ENCODE peak calls at places on chromosome 4, in seven cellular contexts. H is fibroblast of lung, Z is right cardiac atrium, E is caudate nucleus, I is neural progenitor cell, O is endothelial cell of umbilical vein, L is testis. C is an unnamed sample.

GRCh38 chr4:80492761-80493160 is 157.2 kb downstream of the CFAP299 start:
- DNase-seq in L (no peak), Z (no peak), I (no peak), E (no peak), H (no peak), O (no peak), C (no peak)

GRCh38 chr4:139890810-139891209 is 225.2 kb downstream of the MGST2 start:
- DNase-seq in O (peak), Z (no peak), H (peak), I (no peak), E (no peak), L (no peak), C (no peak)

GRCh38 chr4:73740353-73740778 is at the start of gene CXCL8:
- DNase-seq in I (no peak), H (peak), E (no peak), Z (peak), O (peak), L (peak), C (no peak)

GRCh38 chr4:149765630-149766029 is 50.0 kb downstream of the IQCM start:
- DNase-seq in O (no peak), H (peak), Z (no peak), L (no peak), I (no peak), E (no peak), C (no peak)

GRCh38 chr4:93719552-93719951 is 109.0 kb upstream of the ATOH1 start:
- DNase-seq in E (no peak), O (no peak), Z (no peak), L (no peak), H (no peak), I (no peak), C (no peak)

GRCh38 chr4:24765331-24765990 is 29.9 kb upstream of the SOD3 start:
- DNase-seq in E (no peak), L (no peak), O (no peak), Z (no peak), H (peak), I (no peak), C (no peak)

GRCh38 chr4:152257601-152258066 is 278.3 kb downstream of the FBXW7 start:
- DNase-seq in L (no peak), O (peak), Z (no peak), H (peak), E (no peak), I (peak), C (no peak)

GRCh38 chr4:104486702-104487101 is 8.0 kb downstream of the CXXC4 start:
- DNase-seq in O (no peak), I (no peak), L (no peak), Z (no peak), H (no peak), E (no peak), C (no peak)

GRCh38 chr4:186584912-186585311 is 29.5 kb upstream of the MTNR1A start:
- DNase-seq in H (no peak), E (no peak), I (no peak), O (no peak), L (no peak), Z (no peak), C (no peak)

GRCh38 chr4:118325443-118325842 is 27.4 kb downstream of the PRSS12 start:
- DNase-seq in E (no peak), O (no peak), Z (no peak), L (no peak), I (no peak), H (no peak), C (no peak)

GRCh38 chr4:125956281-125956680 is 641.5 kb downstream of the FAT4 start:
- DNase-seq in H (no peak), L (no peak), E (no peak), Z (no peak), I (no peak), O (no peak), C (no peak)

GRCh38 chr4:1410491-1411325 is 4.5 kb upstream of the NKX1-1 start:
- DNase-seq in L (peak), O (peak), H (peak), Z (peak), I (peak), E (no peak), C (peak)

GRCh38 chr4:44861756-44862155 is 135.4 kb upstream of the GNPDA2 start:
- DNase-seq in O (no peak), L (no peak), Z (no peak), E (no peak), H (no peak), I (no peak), C (no peak)

GRCh38 chr4:150280081-150280950 is 202.1 kb downstream of the DCLK2 start:
- DNase-seq in E (no peak), Z (no peak), L (no peak), O (peak), I (peak), H (peak), C (peak)

GRCh38 chr4:81607947-81608346 is 136.2 kb upstream of the RASGEF1B start:
- DNase-seq in O (no peak), Z (no peak), I (no peak), E (no peak), L (no peak), H (no peak), C (no peak)

GRCh38 chr4:47643845-47644244 is 158.8 kb downstream of the ATP10D start:
- DNase-seq in O (no peak), L (no peak), E (no peak), H (no peak), I (no peak), Z (no peak), C (no peak)

GRCh38 chr4:127304356-127304755 is 328.4 kb upstream of the INTU start:
- DNase-seq in H (peak), L (no peak), I (no peak), Z (no peak), O (no peak), E (no peak), C (no peak)

GRCh38 chr4:87103691-87104187 is 116.7 kb downstream of the KLHL8 start:
- DNase-seq in L (no peak), I (no peak), H (peak), O (peak), Z (no peak), E (no peak), C (no peak)

GRCh38 chr4:79255793-79256192 is 70.1 kb downstream of the NAA11 start:
- DNase-seq in I (peak), Z (no peak), L (peak), O (no peak), E (no peak), H (no peak), C (no peak)

GRCh38 chr4:2296621-2297601 is 35.0 kb upstream of the MXD4 start:
- DNase-seq in E (no peak), O (no peak), Z (no peak), L (no peak), I (no peak), H (no peak), C (peak)

GRCh38 chr4:146370841-146371240 is 150.9 kb downstream of the SLC10A7 start:
- DNase-seq in E (no peak), Z (no peak), L (no peak), O (peak), I (no peak), H (peak), C (no peak)
- H3K27ac ChIP-seq in E (no peak), Z (no peak), L (no peak), O (peak), I (no peak), H (no peak), C (no peak)

GRCh38 chr4:75907956-75908355 is 5.7 kb upstream of the PPEF2 start:
- DNase-seq in I (no peak), E (no peak), Z (no peak), O (no peak), L (no peak), H (no peak), C (no peak)

GRCh38 chr4:75912968-75913367 is 10.7 kb upstream of the PPEF2 start:
- DNase-seq in E (no peak), I (no peak), L (no peak), Z (no peak), O (no peak), H (no peak), C (no peak)

GRCh38 chr4:75904086-75904485 is 1.8 kb upstream of the PPEF2 start:
- DNase-seq in H (no peak), Z (no peak), L (no peak), E (no peak), O (no peak), I (no peak), C (no peak)

GRCh38 chr4:75908555-75908954 is 6.3 kb upstream of the PPEF2 start:
- DNase-seq in H (peak), Z (no peak), E (no peak), O (no peak), L (no peak), I (no peak), C (no peak)

DNA sequence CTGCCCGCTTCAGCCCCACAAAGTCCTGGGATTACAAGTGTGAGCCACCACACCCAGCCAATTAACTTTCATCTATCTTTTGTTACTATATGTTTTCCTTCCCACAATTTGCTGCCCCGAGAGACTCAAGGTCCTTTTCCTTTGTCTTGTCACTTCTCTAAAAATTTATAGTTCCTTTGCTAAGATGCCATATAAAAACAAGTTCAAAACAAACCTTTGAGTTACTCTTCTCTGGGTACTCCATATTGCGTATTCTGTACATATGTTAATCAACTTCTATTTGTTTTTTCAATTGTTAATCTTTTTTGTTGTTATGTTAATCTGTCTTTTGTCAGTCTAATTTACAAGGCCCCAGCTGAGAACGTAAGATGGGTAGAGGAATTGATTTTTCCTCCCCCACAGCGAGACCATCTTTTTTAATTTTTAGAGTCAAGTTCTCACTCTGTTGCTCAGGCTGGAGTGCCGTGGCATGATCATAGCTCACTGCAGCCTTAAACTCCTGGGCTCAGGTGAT is 7.1 kb upstream of the PPEF2 start:
- DNase-seq in I (no peak), H (no peak), L (no peak), Z (no peak), E (no peak), O (no peak), C (no peak)
- H3K27ac ChIP-seq in I (no peak), H (no peak), L (no peak), Z (no peak), E (no peak), O (no peak), C (no peak)

GRCh38 chr4:14917305-14917647 is 85.0 kb upstream of the CPEB2 start:
- DNase-seq in L (no peak), Z (no peak), E (no peak), O (peak), I (no peak), H (no peak), C (no peak)
- H3K27ac ChIP-seq in L (no peak), Z (peak), E (no peak), O (peak), I (no peak), H (no peak), C (no peak)

GRCh38 chr4:88793473-88793872 is 95.8 kb upstream of the NAP1L5 start:
- DNase-seq in E (no peak), O (no peak), L (no peak), I (no peak), Z (no peak), H (no peak), C (no peak)

GRCh38 chr4:88794087-88794486 is 96.5 kb upstream of the NAP1L5 start:
- DNase-seq in O (no peak), I (no peak), L (no peak), E (no peak), H (no peak), Z (no peak), C (no peak)

GRCh38 chr4:88792821-88793220 is 95.2 kb upstream of the NAP1L5 start:
- DNase-seq in H (peak), Z (no peak), I (no peak), E (no peak), O (peak), L (no peak), C (no peak)

GRCh38 chr4:88792268-88792781 is 94.7 kb upstream of the NAP1L5 start:
- DNase-seq in I (no peak), L (no peak), O (no peak), H (peak), Z (no peak), E (no peak), C (no peak)

GRCh38 chr4:88791274-88791673 is 93.6 kb upstream of the NAP1L5 start:
- DNase-seq in L (no peak), Z (no peak), H (peak), I (no peak), E (no peak), O (peak), C (no peak)
- H3K27ac ChIP-seq in L (no peak), Z (no peak), H (no peak), I (no peak), E (peak), O (no peak), C (no peak)

GRCh38 chr4:173531085-173531965 is 1.3 kb upstream of the HAND2 start:
- DNase-seq in L (no peak), Z (peak), I (peak), H (no peak), E (no peak), O (no peak), C (no peak)
- H3K27ac ChIP-seq in L (no peak), Z (peak), I (no peak), H (no peak), E (no peak), O (no peak), C (no peak)

GRCh38 chr4:169611991-169612868 is at the start of gene NEK1:
- DNase-seq in E (peak), O (peak), H (peak), I (peak), L (peak), Z (peak), C (peak)
- H3K27ac ChIP-seq in E (peak), O (peak), H (peak), I (peak), L (peak), Z (peak), C (peak)

DNA sequence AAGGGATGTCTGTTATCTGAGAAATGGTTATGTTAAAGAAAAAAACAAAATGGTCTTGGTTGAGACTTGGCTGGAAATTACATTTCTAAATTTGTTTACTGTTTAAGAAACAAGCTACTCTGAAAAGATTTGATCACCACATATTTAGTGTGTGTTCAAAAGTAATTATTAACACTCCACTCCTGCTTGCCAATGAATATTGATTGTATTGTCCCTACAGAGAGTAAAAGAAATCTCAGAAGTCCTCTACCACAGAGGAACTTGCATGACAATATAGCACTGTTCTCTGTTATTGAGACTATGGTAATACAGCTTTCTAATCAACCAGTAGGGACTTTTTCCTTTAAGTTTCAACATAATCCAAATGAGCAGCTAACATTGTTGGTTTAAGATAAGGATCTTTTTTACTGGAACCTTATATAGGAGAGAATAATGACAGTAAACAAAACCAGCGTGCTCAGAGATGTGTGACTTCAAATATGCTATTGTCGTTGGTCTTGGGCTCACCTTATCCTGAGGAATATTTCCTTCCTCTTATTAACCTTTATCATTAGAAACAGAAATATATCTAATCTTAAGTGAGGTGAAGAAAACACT is 47.6 kb downstream of the CXCL13 start:
- DNase-seq in O (no peak), L (no peak), Z (no peak), E (no peak), H (no peak), I (no peak), C (no peak)
- H3K27ac ChIP-seq in O (no peak), L (no peak), Z (no peak), E (no peak), H (no peak), I (no peak), C (no peak)

GRCh38 chr4:106676173-106676921 is 307.8 kb upstream of the GIMD1 start:
- DNase-seq in O (no peak), I (no peak), H (no peak), Z (no peak), L (no peak), E (no peak), C (no peak)

GRCh38 chr4:106670911-106671310 is 302.3 kb upstream of the GIMD1 start:
- DNase-seq in L (no peak), I (no peak), H (no peak), E (no peak), Z (no peak), O (no peak), C (no peak)

GRCh38 chr4:106671711-106672110 is 303.1 kb upstream of the GIMD1 start:
- DNase-seq in O (no peak), E (no peak), H (peak), I (no peak), Z (no peak), L (no peak), C (no peak)
- H3K27ac ChIP-seq in O (no peak), E (no peak), H (no peak), I (no peak), Z (no peak), L (no peak), C (no peak)

GRCh38 chr4:76532810-76533209 is 97.8 kb downstream of the SHROOM3 start:
- DNase-seq in E (no peak), Z (no peak), I (no peak), H (no peak), L (no peak), O (no peak), C (no peak)

GRCh38 chr4:76538296-76538695 is 103.3 kb downstream of the SHROOM3 start:
- DNase-seq in L (no peak), H (no peak), Z (no peak), O (no peak), I (no peak), E (no peak), C (no peak)

GRCh38 chr4:76535603-76536380 is 100.8 kb downstream of the SHROOM3 start:
- DNase-seq in L (no peak), O (no peak), E (no peak), Z (no peak), H (peak), I (no peak), C (no peak)

GRCh38 chr4:76533314-76533713 is 98.3 kb downstream of the SHROOM3 start:
- DNase-seq in Z (no peak), I (no peak), L (peak), H (no peak), O (no peak), E (no peak), C (no peak)

DNA sequence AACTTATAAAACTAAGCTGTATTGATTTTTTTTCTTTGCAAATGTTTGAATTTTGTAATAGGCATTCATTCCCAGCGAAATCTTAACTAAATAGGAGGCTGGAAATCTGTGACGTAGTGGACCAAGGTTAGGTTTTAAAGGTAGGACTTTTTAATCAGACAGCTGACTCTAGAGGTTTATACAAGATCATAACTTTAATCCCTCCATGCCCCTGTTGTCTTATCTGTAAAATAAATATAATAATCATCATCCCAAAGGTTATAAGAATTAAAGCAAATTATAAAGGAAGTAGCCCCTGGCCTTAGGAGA is 101.3 kb downstream of the SHROOM3 start:
- DNase-seq in I (no peak), E (no peak), Z (no peak), H (no peak), L (no peak), O (no peak), C (no peak)
- H3K27ac ChIP-seq in I (no peak), E (no peak), Z (no peak), H (no peak), L (no peak), O (no peak), C (no peak)

C was measured in WERI-Rb-1.